ENCODE peak calls at places on chromosomes 7 and 10, in seven cellular contexts. V, W, M, D, Y, A and S are unnamed samples. For H3K4me1, the result is how much of the 10 kb centered on the place peaks cover.

GRCh38 chr7:20329389-20330175 is 1.1 kb upstream of the ITGB8 start:
- DNase-seq in V (no peak), W (peak), M (peak), D (peak), Y (peak), A (peak), S (peak)

GRCh38 chr7:20393021-20394015 is 62.6 kb downstream of the ITGB8 start:
- DNase-seq in V (no peak), W (no peak), M (no peak), D (no peak), Y (no peak), A (no peak), S (no peak)

GRCh38 chr7:26348987-26349809 is 57.5 kb downstream of the SNX10 start:
- DNase-seq in V (no peak), W (no peak), M (no peak), D (no peak), Y (no peak), A (no peak), S (no peak)

GRCh38 chr10:90313548-90314325 is 544.1 kb downstream of the HTR7 start:
- DNase-seq in V (no peak), W (no peak), M (no peak), D (no peak), Y (no peak), A (no peak), S (no peak)

GRCh38 chr7:71846160-71846559 is 566.0 kb downstream of the CALN1 start:
- DNase-seq in V (no peak), W (no peak), M (no peak), D (no peak), Y (no peak), A (no peak), S (no peak)

GRCh38 chr10:102227050-102227449 is 951 bp downstream of the ELOVL3 start:
- DNase-seq in V (no peak), W (no peak), M (no peak), D (no peak), Y (no peak), A (no peak), S (no peak)

GRCh38 chr10:108072466-108072865 is 908.0 kb upstream of the SORCS1 start:
- DNase-seq in V (no peak), W (peak), M (no peak), D (no peak), Y (no peak), A (no peak), S (no peak)

GRCh38 chr7:143305423-143306070 is 10.4 kb upstream of the CLCN1 start:
- DNase-seq in V (no peak), W (peak), M (no peak), D (peak), Y (peak), A (peak), S (peak)

GRCh38 chr7:141012696-141013344 is 1.9 kb downstream of the MRPS33 start:
- DNase-seq in V (no peak), W (no peak), M (no peak), D (no peak), Y (no peak), A (no peak), S (no peak)

GRCh38 chr10:5731559-5731958 is 46.9 kb downstream of the TASOR2 start:
- DNase-seq in V (no peak), W (no peak), M (no peak), D (no peak), Y (no peak), A (no peak), S (no peak)

GRCh38 chr10:70602665-70603438 is at the start of gene PRF1:
- DNase-seq in V (no peak), W (no peak), M (no peak), D (peak), Y (peak), A (no peak), S (no peak)

GRCh38 chr10:79404231-79404609 is 41.2 kb downstream of the ZCCHC24 start:
- DNase-seq in V (no peak), W (peak), M (peak), D (peak), Y (peak), A (no peak), S (peak)

GRCh38 chr7:74092321-74092963 is 8.8 kb downstream of the LIMK1 start:
- DNase-seq in V (no peak), W (no peak), M (no peak), D (peak), Y (peak), A (no peak), S (no peak)

GRCh38 chr10:14541379-14541778 is 210.7 kb upstream of the FRMD4A start:
- DNase-seq in V (no peak), W (no peak), M (no peak), D (no peak), Y (no peak), A (no peak), S (no peak)

GRCh38 chr7:98681496-98681895 is 64.4 kb downstream of the NPTX2 start:
- DNase-seq in V (no peak), W (no peak), M (no peak), D (peak), Y (no peak), A (no peak), S (no peak)

GRCh38 chr7:50838675-50839377 is 56.1 kb upstream of the GRB10 start:
- DNase-seq in V (no peak), W (peak), M (peak), D (no peak), Y (no peak), A (no peak), S (peak)

GRCh38 chr7:23893942-23894890 is 184.2 kb downstream of the STK31 start:
- DNase-seq in V (no peak), W (no peak), M (no peak), D (no peak), Y (no peak), A (no peak), S (no peak)

GRCh38 chr10:128151031-128151430 is 24.8 kb upstream of the MKI67 start:
- DNase-seq in V (no peak), W (no peak), M (no peak), D (no peak), Y (no peak), A (no peak), S (no peak)
- H3K4me1 ChIP-seq in V (under half), W (under half), M (under half), D (under half), Y (under half), A (under half), S (under half)

GRCh38 chr7:37921340-37921805 is 933 bp downstream of the EPDR1 start:
- DNase-seq in V (no peak), W (peak), M (peak), D (no peak), Y (peak), A (no peak), S (peak)
- TF ChIP-seq POLR2A in V (no peak), W (no peak), M (no peak), D (no peak), Y (no peak), A (no peak), S (no peak)

GRCh38 chr7:153891990-153892389 is 160.2 kb upstream of the DPP6 start:
- DNase-seq in V (no peak), W (no peak), M (no peak), D (no peak), Y (no peak), A (no peak), S (no peak)
- TF ChIP-seq CTCF in V (no peak), W (no peak), M (no peak), D (no peak), Y (no peak), A (no peak), S (no peak)

GRCh38 chr7:100433592-100434296 is 2.6 kb downstream of the PPP1R35 start:
- DNase-seq in V (no peak), W (no peak), M (no peak), D (peak), Y (no peak), A (no peak), S (no peak)

GRCh38 chr7:100433276-100433591 is 3.1 kb downstream of the PPP1R35 start:
- DNase-seq in V (no peak), W (no peak), M (no peak), D (no peak), Y (no peak), A (no peak), S (no peak)

GRCh38 chr7:100437150-100438100 is 1.1 kb upstream of the PPP1R35 start:
- DNase-seq in V (no peak), W (peak), M (peak), D (peak), Y (peak), A (no peak), S (peak)

GRCh38 chr7:100434297-100435144 is 1.8 kb downstream of the PPP1R35 start:
- DNase-seq in V (no peak), W (no peak), M (no peak), D (no peak), Y (no peak), A (no peak), S (no peak)

DNA sequence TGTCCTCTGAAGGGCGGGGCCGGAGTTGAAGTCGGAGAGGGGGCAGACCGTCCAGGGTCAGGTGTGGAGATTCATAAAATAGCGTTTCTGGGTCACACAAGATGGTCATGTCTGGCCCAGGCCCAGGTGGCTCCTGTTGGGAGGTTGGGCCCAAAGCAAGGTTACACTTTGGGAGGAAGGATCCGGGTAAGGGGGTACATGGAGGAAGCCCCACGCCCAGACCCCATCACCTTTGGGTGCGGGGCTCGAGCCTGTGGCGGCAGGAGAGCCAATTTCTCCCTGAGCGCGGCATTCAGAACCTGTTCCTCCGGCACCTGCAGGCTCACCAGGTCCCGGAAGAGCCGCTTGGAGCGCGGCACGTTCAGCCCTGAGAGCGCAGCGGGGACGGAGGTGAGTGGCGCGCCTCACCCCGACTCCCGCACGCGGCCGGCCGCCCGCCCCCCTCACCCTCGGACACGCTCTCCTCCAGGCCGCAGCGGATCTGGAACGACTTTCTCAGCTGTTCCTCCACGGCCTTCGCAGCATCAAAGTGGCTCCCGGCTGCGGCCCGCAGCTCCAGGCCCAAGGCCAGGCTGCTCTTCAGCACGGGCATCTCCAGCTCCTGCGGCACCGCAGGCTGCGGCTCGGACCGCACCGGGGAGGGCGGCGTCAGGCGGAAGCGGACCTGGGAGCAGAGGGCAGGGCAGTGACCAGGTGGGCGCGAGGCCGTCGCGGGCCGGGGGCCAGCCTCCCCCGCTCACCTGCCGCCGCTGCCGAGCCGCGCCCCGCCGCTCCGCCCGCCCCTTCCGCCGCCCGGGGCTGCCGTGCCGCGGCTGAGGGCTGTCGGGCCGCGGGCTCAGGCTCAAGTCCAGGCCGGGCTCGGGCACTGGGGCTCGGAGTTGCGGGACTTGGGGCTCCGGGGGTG is 644 bp downstream of the PPP1R35 start:
- DNase-seq in V (no peak), W (peak), M (no peak), D (peak), Y (peak), A (peak), S (peak)
- H3K4me1 ChIP-seq in V (under half), W (under half), M (under half), D (half or more), Y (under half), A (under half), S (under half)

GRCh38 chr7:100888988-100889760 is at the start of gene UFSP1:
- DNase-seq in V (no peak), W (no peak), M (no peak), D (no peak), Y (no peak), A (no peak), S (no peak)
- TF ChIP-seq POLR2A in V (no peak), W (peak), M (no peak), D (no peak), Y (peak), A (no peak), S (no peak)

DNA sequence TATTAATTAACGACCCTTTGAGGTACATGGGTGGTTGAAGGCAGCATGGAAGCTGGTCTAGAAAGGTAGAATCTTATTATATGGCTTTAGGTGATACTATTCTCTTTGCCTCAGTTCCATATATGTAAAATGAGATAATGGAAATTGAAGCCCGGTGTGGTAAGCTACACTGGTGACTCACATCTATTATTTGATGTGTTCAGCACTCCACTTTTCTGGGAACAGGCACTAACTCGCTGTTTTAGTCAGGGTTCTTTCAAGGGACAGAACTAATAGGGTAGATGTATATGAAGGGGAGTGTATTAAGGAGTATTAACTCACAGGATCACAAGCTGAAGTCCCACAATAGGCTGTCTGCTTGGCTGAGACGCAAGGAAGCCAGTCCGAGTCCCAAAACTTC is 4.4 kb upstream of the TRUB1 start:
- DNase-seq in V (no peak), W (no peak), M (no peak), D (no peak), Y (no peak), A (no peak), S (no peak)
- TF ChIP-seq CTCF in V (no peak), W (no peak), M (no peak), D (no peak), Y (no peak), A (no peak), S (no peak)

GRCh38 chr7:107643407-107643806 is 17.2 kb upstream of the SLC26A4 start:
- DNase-seq in V (no peak), W (no peak), M (no peak), D (no peak), Y (no peak), A (no peak), S (no peak)

GRCh38 chr7:107643938-107644703 is 16.5 kb upstream of the SLC26A4 start:
- DNase-seq in V (no peak), W (no peak), M (peak), D (no peak), Y (no peak), A (no peak), S (peak)

GRCh38 chr7:107638594-107638993 is 22.0 kb upstream of the SLC26A4 start:
- DNase-seq in V (no peak), W (no peak), M (no peak), D (no peak), Y (no peak), A (no peak), S (no peak)
- H3K4me1 ChIP-seq in V (under half), W (under half), M (under half), D (under half), Y (under half), A (under half), S (under half)

DNA sequence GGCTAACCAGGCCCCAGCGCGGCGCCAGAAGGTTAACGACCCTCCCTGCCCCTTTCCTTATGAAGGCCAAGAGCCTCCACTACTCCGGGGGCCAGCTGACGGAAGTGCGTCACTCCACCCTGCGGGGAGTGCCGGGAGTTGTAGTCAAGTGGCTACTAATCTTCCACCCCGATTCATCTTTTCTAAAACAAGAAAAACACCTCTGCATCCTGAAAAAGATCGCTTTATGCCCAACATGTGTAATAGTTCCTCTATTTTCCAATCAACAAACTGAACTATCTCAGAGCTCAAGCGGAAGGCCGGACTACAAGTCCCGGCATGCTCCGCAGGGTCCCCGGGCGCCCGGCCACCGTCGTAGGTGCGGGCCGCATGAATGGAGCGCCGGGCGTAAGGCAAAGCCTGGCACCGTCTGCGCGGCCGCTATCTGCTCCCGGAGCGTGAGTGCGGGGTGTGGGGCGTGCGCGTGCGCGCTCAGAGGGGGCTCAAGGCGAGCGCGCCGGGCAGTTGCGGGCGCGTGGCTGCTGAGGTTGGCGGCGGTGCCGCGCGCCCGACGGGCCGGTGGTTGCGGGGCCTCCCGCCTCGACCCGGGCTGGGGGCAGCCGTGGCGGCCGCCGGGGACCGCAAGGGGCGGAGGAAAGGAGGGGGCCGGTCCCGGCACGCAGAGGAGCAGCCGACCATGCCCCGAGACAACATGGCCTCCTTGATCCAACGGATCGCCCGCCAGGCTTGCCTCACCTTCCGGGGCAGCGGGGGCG is at the start of gene ADO:
- DNase-seq in V (peak), W (peak), M (peak), D (peak), Y (peak), A (peak), S (peak)
- TF ChIP-seq POLR2A in V (no peak), W (peak), M (peak), D (no peak), Y (peak), A (no peak), S (peak)

GRCh38 chr10:71666607-71667373 is 52.8 kb downstream of the C10orf105 start:
- DNase-seq in V (no peak), W (no peak), M (no peak), D (peak), Y (no peak), A (no peak), S (no peak)

GRCh38 chr10:71664585-71664984 is 55.0 kb downstream of the C10orf105 start:
- DNase-seq in V (no peak), W (no peak), M (no peak), D (no peak), Y (no peak), A (no peak), S (no peak)

GRCh38 chr10:71663311-71663710 is 56.3 kb downstream of the C10orf105 start:
- DNase-seq in V (no peak), W (no peak), M (no peak), D (no peak), Y (no peak), A (no peak), S (no peak)

GRCh38 chr10:71665456-71665855 is 54.1 kb downstream of the C10orf105 start:
- DNase-seq in V (no peak), W (no peak), M (no peak), D (no peak), Y (no peak), A (no peak), S (no peak)

DNA sequence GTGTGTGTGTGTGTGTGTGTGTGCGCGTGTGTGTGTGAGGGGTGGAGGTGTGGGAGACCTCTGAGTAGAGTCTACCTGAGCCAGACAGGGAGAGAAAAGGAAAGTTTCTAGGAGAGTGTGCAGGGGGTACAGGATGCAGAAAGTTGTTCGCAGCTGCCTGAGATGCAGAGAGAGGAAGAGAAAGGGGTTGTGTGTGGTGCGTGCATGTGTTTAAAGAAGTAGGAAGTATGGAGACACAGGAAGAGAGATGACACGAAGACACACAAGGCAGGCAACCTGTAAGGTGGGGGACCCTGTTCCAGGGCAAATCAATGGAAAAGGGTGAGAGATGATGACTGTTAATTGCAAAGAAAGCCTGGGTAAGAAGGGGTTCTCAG is 52.2 kb downstream of the C10orf105 start:
- DNase-seq in V (no peak), W (no peak), M (no peak), D (no peak), Y (no peak), A (no peak), S (no peak)
- TF ChIP-seq CTCF in V (no peak), W (no peak), M (no peak), D (no peak), Y (no peak), A (no peak), S (no peak)

DNA sequence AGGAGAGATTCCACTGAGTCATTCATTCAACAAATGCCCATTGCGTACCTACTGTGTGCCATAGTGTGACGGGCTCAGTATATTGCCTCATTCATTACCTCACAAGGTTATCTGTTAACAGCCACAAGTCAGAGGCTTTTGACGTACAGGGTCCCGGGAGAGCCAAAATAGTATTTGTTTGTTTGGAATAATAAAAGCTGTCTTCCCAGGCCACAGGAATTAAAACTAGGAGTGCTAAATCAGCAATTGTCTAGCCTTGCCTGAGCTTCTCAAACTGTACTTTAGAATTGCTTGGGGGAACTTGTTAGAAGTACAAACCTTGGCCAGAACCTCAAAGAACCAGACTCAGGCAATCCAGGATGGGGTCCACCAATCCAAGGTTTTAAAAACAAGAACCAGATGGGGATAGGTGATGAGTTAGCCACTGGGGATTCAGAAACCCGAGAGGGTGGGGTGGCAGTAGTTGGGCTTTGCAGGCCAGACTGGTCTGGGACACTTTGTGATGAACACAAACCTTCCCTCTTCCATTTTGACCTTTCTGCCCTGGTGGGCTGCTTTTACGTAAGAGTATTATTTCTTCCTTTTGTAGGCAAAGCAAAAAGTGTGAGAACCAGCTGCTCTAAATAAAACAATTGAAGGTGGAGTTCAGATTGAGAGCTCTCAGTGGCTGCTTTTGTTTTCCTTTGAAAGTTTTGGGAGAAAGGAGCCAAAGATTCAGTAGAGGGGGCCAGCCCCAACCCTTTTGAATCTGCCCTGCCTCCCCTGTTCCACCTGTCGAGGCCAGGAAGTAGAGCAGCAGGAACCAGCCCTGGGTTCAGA is 113.0 kb upstream of the ANLN start:
- DNase-seq in V (no peak), W (no peak), M (no peak), D (no peak), Y (no peak), A (no peak), S (no peak)
- H3K4me1 ChIP-seq in V (under half), W (half or more), M (under half), D (under half), Y (under half), A (under half), S (under half)